ENCODE peak calls at places on chromosomes 16 and 17, in five cellular contexts. L is mucosa of gallbladder, J is psoas muscle, B is fibroblast of the aortic adventitia, K is lung. Y is an unnamed sample.

GRCh38 chr17:42879596-42879985 is 21.0 kb upstream of the G6PC1 start:
- DNase-seq in L (no peak), J (no peak), B (no peak), K (no peak), Y (peak)

GRCh38 chr17:50432125-50432762 is 6.2 kb downstream of the ACSF2 start:
- DNase-seq in L (no peak), J (no peak), B (no peak), K (no peak), Y (no peak)

GRCh38 chr17:8542599-8542998 is 87.9 kb downstream of the MYH10 start:
- DNase-seq in L (no peak), J (no peak), B (no peak), K (no peak), Y (no peak)

GRCh38 chr16:58414938-58415451 is 22.7 kb downstream of the GINS3 start:
- DNase-seq in L (no peak), J (no peak), B (peak), K (no peak), Y (no peak)

GRCh38 chr16:57229079-57229478 is 16.0 kb upstream of the ARL2BP start:
- DNase-seq in L (no peak), J (no peak), B (no peak), K (no peak), Y (no peak)

GRCh38 chr17:12877953-12878669 is 88.8 kb downstream of the ARHGAP44 start:
- DNase-seq in L (no peak), J (no peak), B (no peak), K (no peak), Y (no peak)

GRCh38 chr16:10646581-10647263 is 48.0 kb downstream of the TEKT5 start:
- DNase-seq in L (no peak), J (no peak), B (no peak), K (peak), Y (no peak)

GRCh38 chr17:49890852-49891251 is 43.0 kb upstream of the TAC4 start:
- DNase-seq in L (no peak), J (no peak), B (no peak), K (no peak), Y (no peak)

GRCh38 chr17:35749560-35750412 is 3.3 kb downstream of the GAS2L2 start:
- DNase-seq in L (no peak), J (no peak), B (peak), K (no peak), Y (no peak)

GRCh38 chr17:80422276-80422675 is 7.3 kb downstream of the ENDOV start:
- DNase-seq in L (no peak), J (no peak), B (no peak), K (no peak), Y (no peak)

GRCh38 chr17:10429416-10430045 is 7.8 kb upstream of the MYH8 start:
- DNase-seq in L (no peak), J (no peak), B (peak), K (no peak), Y (peak)

GRCh38 chr16:30187971-30188561 is 4.7 kb downstream of the CORO1A start:
- DNase-seq in L (no peak), J (no peak), B (no peak), K (no peak), Y (no peak)

Y was measured in fibroblast of mammary gland.